ENCODE peak calls at places on chromosomes 7 and 10, in eight cellular contexts. Z is gastrocnemius medialis, S is adrenal gland, P is uterus, E is heart right ventricle, N is upper lobe of right lung, L is endothelial cell of umbilical vein, W is psoas muscle. D is an unnamed sample.

GRCh38 chr7:22430457-22430856 is 69.5 kb downstream of the STEAP1B start:
- DNase-seq in Z (no peak), W (no peak), L (no peak), P (no peak), N (no peak), E (no peak), S (no peak), D (no peak)

GRCh38 chr10:110504111-110504735 is 6.5 kb downstream of the DUSP5 start:
- DNase-seq in L (peak; percentile 94), P (peak; percentile 65), S (peak; percentile 52), N (no peak), W (no peak), E (no peak), Z (no peak), D (no peak)

GRCh38 chr10:57785546-57785945 is 482.1 kb downstream of the IPMK start:
- DNase-seq in W (no peak), Z (no peak), E (no peak), L (no peak), S (no peak), N (no peak), P (no peak), D (no peak)

GRCh38 chr10:112022196-112022595 is 161.4 kb downstream of the GPAM start:
- DNase-seq in E (no peak), S (no peak), Z (no peak), W (no peak), P (no peak), N (no peak), L (no peak), D (no peak)

GRCh38 chr7:54629771-54630170 is 87.6 kb downstream of the VSTM2A start:
- DNase-seq in N (no peak), P (no peak), L (no peak), W (no peak), E (no peak), Z (no peak), S (no peak), D (no peak)

GRCh38 chr7:102992820-102993531 is 80.2 kb downstream of the LRRC17 start:
- DNase-seq in L (peak; percentile 100), W (no peak), N (no peak), Z (no peak), S (no peak), P (no peak), E (no peak), D (no peak)

GRCh38 chr7:114548081-114548480 is 133.5 kb downstream of the FOXP2 start:
- DNase-seq in L (no peak), N (no peak), E (no peak), P (no peak), S (no peak), Z (no peak), W (no peak), D (no peak)

GRCh38 chr7:151271699-151272355 is 23.3 kb upstream of the SMARCD3 start:
- DNase-seq in Z (peak; percentile 63), L (no peak), P (peak; percentile 77), N (no peak), W (peak; percentile 81), E (no peak), S (peak; percentile 67), D (no peak)

GRCh38 chr7:8189615-8190014 is 72.4 kb downstream of the ICA1 start:
- DNase-seq in N (no peak), Z (no peak), S (no peak), E (no peak), W (no peak), L (no peak), P (no peak), D (no peak)

GRCh38 chr7:33831389-33832118 is 73.8 kb upstream of the BMPER start:
- DNase-seq in L (no peak), S (peak; percentile 14), W (peak; percentile 75), E (no peak), N (no peak), P (peak; percentile 54), Z (peak; percentile 61), D (no peak)

GRCh38 chr7:33821970-33822369 is 83.4 kb upstream of the BMPER start:
- DNase-seq in P (no peak), W (no peak), E (no peak), N (no peak), L (no peak), S (no peak), Z (no peak), D (no peak)

GRCh38 chr7:33823913-33824312 is 81.4 kb upstream of the BMPER start:
- DNase-seq in L (no peak), Z (no peak), P (no peak), N (no peak), W (no peak), S (no peak), E (no peak), D (no peak)

GRCh38 chr7:33824911-33825459 is 80.4 kb upstream of the BMPER start:
- DNase-seq in S (no peak), E (no peak), W (no peak), L (no peak), Z (no peak), N (no peak), P (no peak), D (no peak)

GRCh38 chr7:33825644-33826043 is 79.7 kb upstream of the BMPER start:
- DNase-seq in P (no peak), L (no peak), E (no peak), N (no peak), Z (no peak), S (no peak), W (no peak), D (no peak)
- TF ChIP-seq CTCF in P (no peak), L (no peak), E (no peak), N (no peak), Z (no peak), S (no peak), W (no peak), D (no peak)

DNA sequence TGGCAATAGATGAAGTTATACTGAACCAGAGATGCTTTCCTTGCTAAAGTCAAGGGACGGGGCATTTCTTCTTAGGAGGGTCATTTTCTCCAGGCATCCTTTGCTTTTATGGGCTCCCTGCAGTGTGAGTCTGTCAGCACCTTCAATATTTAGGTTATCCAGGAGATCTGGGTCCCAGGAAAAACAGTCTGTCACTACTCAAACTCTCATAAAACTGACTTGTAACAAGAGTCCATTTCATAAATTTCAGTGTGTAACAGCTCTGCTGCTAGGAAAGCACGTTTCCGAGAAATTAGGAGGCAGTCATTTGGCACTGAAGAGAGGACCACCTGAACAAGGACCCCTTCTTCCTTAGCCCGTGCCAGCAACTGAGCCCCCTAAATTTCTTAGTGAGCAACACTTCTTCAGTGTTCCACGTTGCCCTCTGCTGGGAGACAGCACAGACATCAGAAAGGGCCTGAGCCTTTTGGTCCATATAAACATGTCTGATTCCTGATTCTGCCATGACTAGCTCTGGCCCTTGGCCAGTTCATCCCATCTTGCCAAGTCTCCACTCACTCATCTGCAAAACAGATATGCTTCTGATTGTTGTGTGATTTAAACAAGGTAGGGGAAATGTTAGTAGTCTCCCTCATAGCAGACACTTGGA is 7.2 kb downstream of the GCC1 start:
- DNase-seq in L (peak; percentile 12), N (no peak), Z (no peak), E (no peak), S (peak; percentile 23), W (no peak), P (peak; percentile 54), D (no peak)
- TF ChIP-seq CTCF in L (no peak), N (no peak), Z (no peak), E (peak; percentile 14), S (no peak), W (no peak), P (no peak), D (no peak)

GRCh38 chr7:30222519-30223213 is 61.7 kb upstream of the ZNRF2 start:
- DNase-seq in L (no peak), P (no peak), S (no peak), E (no peak), N (no peak), Z (no peak), W (no peak), D (no peak)

GRCh38 chr7:30224511-30225031 is 59.8 kb upstream of the ZNRF2 start:
- DNase-seq in L (no peak), S (peak; percentile 18), Z (no peak), N (no peak), P (no peak), W (no peak), E (no peak), D (no peak)

GRCh38 chr7:30225863-30226361 is 58.5 kb upstream of the ZNRF2 start:
- DNase-seq in L (peak; percentile 56), Z (peak; percentile 70), P (peak; percentile 53), N (peak; percentile 87), E (peak; percentile 43), W (peak; percentile 87), S (peak; percentile 61), D (no peak)

GRCh38 chr7:30231271-30231670 is 53.1 kb upstream of the ZNRF2 start:
- DNase-seq in N (no peak), P (no peak), E (no peak), L (no peak), S (no peak), Z (no peak), W (no peak), D (no peak)

DNA sequence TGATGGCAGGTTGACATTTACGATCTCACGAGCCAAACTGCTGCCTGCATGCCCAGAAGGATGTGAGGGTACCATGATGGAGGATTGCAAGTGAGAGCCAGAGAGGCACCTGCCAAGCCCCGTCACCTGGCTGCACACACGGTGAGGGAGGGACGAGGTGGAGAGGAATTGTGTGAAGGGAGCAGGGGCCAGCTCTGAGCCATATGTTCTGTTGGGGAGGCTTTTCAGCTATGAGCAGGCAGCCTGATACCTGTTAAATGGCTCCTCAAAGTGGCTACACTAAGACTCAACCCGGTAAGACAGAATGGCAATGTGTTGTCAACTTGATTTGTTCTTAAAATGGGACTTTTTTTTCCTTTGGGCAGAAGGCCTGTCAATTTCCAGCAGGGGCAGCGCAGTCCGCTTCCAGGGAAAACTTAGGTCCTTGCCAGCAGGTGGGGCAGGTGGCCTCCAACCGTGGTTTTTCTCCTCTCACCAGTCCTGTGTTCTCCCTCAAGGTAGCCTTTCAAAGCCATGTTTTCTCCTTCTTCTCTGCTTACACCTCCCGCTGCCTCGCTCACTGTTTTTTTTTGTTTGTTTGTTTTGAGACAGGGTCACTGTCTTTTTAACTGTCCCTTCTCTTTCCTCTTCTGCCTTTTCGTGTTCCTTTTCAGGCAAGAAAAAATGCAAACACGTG is 57.7 kb upstream of the ZNRF2 start:
- DNase-seq in E (no peak), Z (no peak), P (no peak), L (no peak), N (no peak), W (no peak), S (no peak), D (no peak)
- TF ChIP-seq CTCF in E (peak; percentile 14), Z (no peak), P (no peak), L (peak; percentile 23), N (peak; percentile 36), W (no peak), S (no peak), D (no peak)

GRCh38 chr7:84219310-84219709 is 24.7 kb upstream of the SEMA3A start:
- DNase-seq in N (no peak), W (no peak), L (no peak), S (no peak), Z (no peak), E (no peak), P (no peak), D (no peak)

GRCh38 chr7:84218681-84219080 is 24.1 kb upstream of the SEMA3A start:
- DNase-seq in N (no peak), W (no peak), L (peak; percentile 83), Z (no peak), S (no peak), E (no peak), P (no peak), D (no peak)

DNA sequence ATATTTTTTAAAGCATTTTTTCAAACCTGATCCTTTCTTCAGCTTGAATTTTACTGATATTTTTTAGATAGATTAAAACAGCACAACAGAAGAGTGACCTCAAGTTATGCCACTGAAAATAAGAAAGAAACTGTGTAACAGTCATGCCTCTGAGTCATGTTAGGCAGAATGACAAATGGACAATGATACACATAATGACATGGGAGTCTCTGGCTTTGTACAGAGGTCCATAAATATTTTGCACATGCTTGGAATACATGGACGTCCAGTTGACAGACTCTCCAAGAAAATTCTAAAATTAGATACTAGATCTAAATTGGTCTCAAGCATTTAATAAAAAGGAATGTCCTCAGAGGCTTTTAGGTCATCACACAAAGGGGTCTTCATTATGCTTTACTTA is 21.9 kb upstream of the SEMA3A start:
- DNase-seq in N (no peak), W (no peak), Z (no peak), S (no peak), P (no peak), E (no peak), L (no peak), D (no peak)
- TF ChIP-seq CTCF in N (no peak), W (no peak), Z (no peak), S (no peak), P (no peak), E (no peak), L (no peak), D (no peak)